ENCODE peak calls at places on chromosome 10, in five cellular contexts. E is A549, V is gastrocnemius medialis, O is K562, H is ovary. W is an unnamed sample.

GRCh38 chr10:132112611-132113010 is 46.9 kb downstream of the JAKMIP3 start:
- DNase-seq in O (no peak), H (peak), E (no peak), V (no peak), W (peak)

GRCh38 chr10:96352587-96352986 is 6.2 kb downstream of the OPALIN start:
- DNase-seq in H (no peak), V (no peak), O (no peak), E (no peak), W (no peak)

GRCh38 chr10:22483132-22483531 is 137.8 kb downstream of the SPAG6 start:
- DNase-seq in O (no peak), V (no peak), E (no peak), H (no peak), W (no peak)

GRCh38 chr10:71812016-71812912 is 38.8 kb downstream of the PSAP start:
- DNase-seq in H (peak), V (no peak), O (peak), E (peak), W (peak)

GRCh38 chr10:75403144-75404022 is 1.8 kb upstream of the ZNF503 start:
- DNase-seq in V (no peak), E (peak), H (peak), O (no peak), W (peak)

GRCh38 chr10:128000660-128001059 is 93.8 kb downstream of the PTPRE start:
- DNase-seq in E (no peak), O (no peak), H (no peak), V (no peak), W (no peak)

GRCh38 chr10:114821915-114822770 is 563 bp downstream of the FHIP2A start:
- DNase-seq in O (peak), V (peak), E (peak), H (peak), W (peak)

GRCh38 chr10:3398825-3399646 is 226.5 kb upstream of the PITRM1 start:
- DNase-seq in V (no peak), O (no peak), E (no peak), H (no peak), W (peak)

GRCh38 chr10:124565565-124566221 is 104.1 kb downstream of the LHPP start:
- DNase-seq in O (peak), H (no peak), V (peak), E (peak), W (no peak)

GRCh38 chr10:74255214-74255613 is 104.2 kb downstream of the ADK start:
- DNase-seq in V (no peak), H (no peak), O (no peak), E (no peak), W (no peak)

GRCh38 chr10:15258255-15258654 is 89.8 kb upstream of the NMT2 start:
- DNase-seq in H (no peak), O (no peak), E (no peak), V (no peak), W (no peak)

GRCh38 chr10:30062582-30062981 is 3.2 kb upstream of the JCAD start:
- DNase-seq in V (no peak), O (no peak), E (no peak), H (no peak), W (no peak)

GRCh38 chr10:126872768-126873167 is 32.5 kb upstream of the DOCK1 start:
- DNase-seq in E (no peak), V (no peak), H (no peak), O (no peak), W (peak)

GRCh38 chr10:49398000-49398861 is 2.3 kb upstream of the DRGX start:
- DNase-seq in H (no peak), E (peak), O (peak), V (no peak), W (no peak)

GRCh38 chr10:25745976-25746375 is 188.1 kb upstream of the MYO3A start:
- DNase-seq in V (no peak), H (no peak), O (no peak), E (no peak), W (no peak)

GRCh38 chr10:74008212-74008731 is 10.4 kb downstream of the VCL start:
- DNase-seq in E (no peak), O (no peak), V (no peak), H (no peak), W (no peak)

GRCh38 chr10:33153266-33153967 is 181.1 kb downstream of the NRP1 start:
- DNase-seq in E (no peak), V (no peak), O (no peak), H (no peak), W (no peak)

GRCh38 chr10:66795871-66796270 is 130.0 kb upstream of the LRRTM3 start:
- DNase-seq in E (no peak), V (no peak), H (no peak), O (no peak), W (no peak)

GRCh38 chr10:125016611-125017202 is 74.8 kb downstream of the ZRANB1 start:
- DNase-seq in E (no peak), V (peak), O (no peak), H (peak), W (no peak)

GRCh38 chr10:118626953-118627352 is 31.5 kb upstream of the PRLHR start:
- DNase-seq in O (peak), H (no peak), E (no peak), V (no peak), W (no peak)

GRCh38 chr10:127048630-127049029 is 143.4 kb downstream of the DOCK1 start:
- DNase-seq in O (no peak), E (no peak), V (no peak), H (no peak), W (no peak)

GRCh38 chr10:104256335-104257080 is 1.8 kb downstream of the GSTO1 start:
- DNase-seq in O (no peak), V (no peak), H (no peak), E (no peak), W (no peak)

GRCh38 chr10:85105614-85106013 is 777.2 kb downstream of the CCSER2 start:
- DNase-seq in O (no peak), H (no peak), E (no peak), V (no peak), W (no peak)

GRCh38 chr10:132588301-132589013 is 50.9 kb downstream of the INPP5A start:
- DNase-seq in O (no peak), V (peak), H (no peak), E (no peak), W (no peak)

GRCh38 chr10:22579826-22580225 is 134.6 kb downstream of the PIP4K2A start:
- DNase-seq in H (no peak), V (no peak), O (no peak), E (no peak), W (no peak)

GRCh38 chr10:1050555-1050954 is 1.6 kb upstream of the IDI1 start:
- DNase-seq in H (no peak), E (peak), V (no peak), O (no peak), W (peak)

GRCh38 chr10:48805848-48806247 is 121.2 kb downstream of the WDFY4 start:
- DNase-seq in O (no peak), V (no peak), E (no peak), H (peak), W (no peak)

GRCh38 chr10:98892523-98892922 is 343.1 kb downstream of the HPSE2 start:
- DNase-seq in O (no peak), V (no peak), E (no peak), H (no peak), W (no peak)

GRCh38 chr10:93471110-93471651 is 11.0 kb downstream of the MYOF start:
- DNase-seq in V (no peak), H (no peak), E (peak), O (no peak), W (peak)

GRCh38 chr10:14916600-14916999 is 37.3 kb downstream of the DCLRE1C start:
- DNase-seq in E (no peak), O (no peak), V (no peak), H (no peak), W (no peak)

GRCh38 chr10:122126763-122127659 is 138.0 kb downstream of the TACC2 start:
- DNase-seq in E (peak), V (peak), O (no peak), H (peak), W (peak)

GRCh38 chr10:80498833-80499671 is 38.6 kb upstream of the SH2D4B start:
- DNase-seq in H (peak), E (peak), O (peak), V (peak), W (peak)

GRCh38 chr10:561721-562120 is 127.7 kb downstream of the DIP2C start:
- DNase-seq in V (no peak), O (no peak), E (no peak), H (no peak), W (peak)

GRCh38 chr10:61899045-61899444 is 2.5 kb upstream of the ARID5B start:
- DNase-seq in E (no peak), V (no peak), O (no peak), H (no peak), W (no peak)
- H3K4me3 ChIP-seq in E (peak), V (no peak), O (no peak), H (no peak), W (no peak)

GRCh38 chr10:68560916-68561691 is 967 bp downstream of the TET1 start:
- DNase-seq in E (no peak), V (no peak), O (peak), H (peak), W (no peak)

GRCh38 chr10:68561804-68562649 is 1.9 kb downstream of the TET1 start:
- DNase-seq in O (peak), H (peak), V (no peak), E (no peak), W (no peak)

GRCh38 chr10:68559872-68560200 is 301 bp upstream of the TET1 start:
- DNase-seq in V (no peak), H (no peak), O (no peak), E (peak), W (no peak)

GRCh38 chr10:68559251-68559650 is 886 bp upstream of the TET1 start:
- DNase-seq in V (no peak), H (no peak), E (no peak), O (no peak), W (no peak)

DNA sequence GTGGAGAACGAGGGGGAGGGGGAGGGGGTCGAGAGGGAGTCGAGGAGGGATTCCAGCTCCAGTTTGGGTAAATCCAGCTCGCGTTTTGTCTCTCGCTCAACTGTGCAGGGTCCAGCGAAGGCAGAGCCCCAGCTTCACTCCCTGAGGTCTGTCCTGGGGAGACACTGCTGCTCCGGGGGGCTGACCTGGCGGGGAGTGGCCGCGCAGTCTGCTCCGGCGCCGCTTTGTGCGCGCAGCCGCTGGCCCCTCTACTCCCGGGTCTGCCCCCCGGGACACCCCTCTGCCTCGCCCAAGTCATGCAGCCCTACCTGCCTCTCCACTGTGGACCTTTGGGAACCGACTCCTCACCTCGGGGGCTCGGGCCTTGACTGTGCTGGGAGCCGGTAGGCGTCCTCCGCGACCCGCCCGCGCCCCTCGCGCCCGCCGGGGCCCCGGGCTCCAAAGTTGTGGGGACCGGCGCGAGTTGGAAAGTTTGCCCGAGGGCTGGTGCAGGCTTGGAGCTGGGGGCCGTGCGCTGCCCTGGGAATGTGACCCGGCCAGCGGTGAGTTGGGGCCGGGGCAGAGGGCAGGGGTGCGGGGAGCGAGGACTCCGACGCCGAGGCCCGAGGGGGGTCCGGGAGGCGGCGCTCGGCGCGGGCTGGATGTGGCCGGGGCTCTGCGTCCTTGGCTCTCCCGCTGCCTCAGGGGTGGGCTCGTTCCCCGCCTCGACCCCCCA is at the start of gene TET1:
- DNase-seq in E (peak), V (no peak), O (peak), H (peak), W (peak)
- TF ChIP-seq POLR2A in E (peak), V (peak), O (peak), H (peak), W (no peak)

DNA sequence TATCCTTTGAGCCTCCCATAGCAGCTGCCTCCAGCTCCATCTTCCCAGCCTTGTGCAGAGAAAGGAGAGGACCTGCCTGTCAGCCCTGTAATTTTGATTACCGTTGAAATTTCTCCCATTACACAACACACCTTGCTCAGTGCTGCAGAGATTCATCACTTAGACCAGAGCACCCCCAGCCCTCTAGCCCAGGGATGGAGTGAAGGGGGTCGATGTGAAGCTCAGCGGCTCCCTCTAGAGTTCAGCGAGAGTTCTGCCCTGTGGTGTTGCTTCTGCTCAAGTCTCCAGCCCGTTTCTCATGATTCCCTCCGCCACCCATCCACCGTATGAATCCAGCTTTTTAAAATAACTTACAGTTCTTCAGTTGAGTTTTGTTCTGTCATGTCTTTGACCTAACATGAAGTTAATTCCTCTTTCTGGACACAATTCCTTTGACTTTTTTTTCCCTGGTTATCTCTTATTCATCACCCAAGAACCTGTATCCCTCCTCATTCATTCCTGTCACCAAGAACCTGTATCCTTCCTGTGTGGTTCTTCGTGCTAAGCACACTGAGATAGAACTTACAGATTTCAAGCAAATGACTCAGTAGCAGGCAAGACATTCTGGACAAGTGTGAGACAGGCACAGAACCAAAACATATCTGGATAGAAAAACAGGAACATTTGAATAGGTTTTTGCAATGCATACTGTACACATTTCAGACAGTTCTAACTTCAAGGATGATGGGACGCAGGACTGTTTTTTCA is 34.9 kb upstream of the ZNF32 start:
- DNase-seq in O (peak), V (no peak), H (no peak), E (no peak), W (no peak)
- TF ChIP-seq CTCF in O (peak), V (no peak), H (no peak), E (no peak), W (no peak)

GRCh38 chr10:58514102-58514472 is 1.4 kb downstream of the BICC1 start:
- DNase-seq in E (no peak), O (no peak), V (no peak), H (no peak), W (no peak)
- H3K4me3 ChIP-seq in E (peak), O (no peak), V (peak), H (peak), W (no peak)

DNA sequence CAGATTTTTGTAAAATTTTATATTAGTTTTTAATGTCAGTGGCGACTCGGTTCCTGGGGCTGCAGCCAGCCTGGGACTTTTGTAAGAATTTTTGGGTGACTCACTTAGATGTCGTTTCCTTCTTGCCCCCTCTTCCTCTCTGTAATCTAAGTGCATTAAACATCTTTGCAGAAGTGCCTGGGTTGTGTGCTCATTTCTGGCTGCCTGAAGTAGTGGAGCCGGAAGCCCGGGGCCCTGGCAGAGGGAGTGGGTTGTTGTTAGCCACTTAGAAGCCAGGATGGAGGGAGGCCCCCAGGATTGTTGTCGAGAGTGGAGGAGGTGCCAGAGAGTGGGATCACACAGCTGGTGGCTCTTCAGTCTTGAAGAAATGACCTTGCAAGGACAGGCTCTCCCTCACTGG is 11.0 kb upstream of the TRIM8 start:
- DNase-seq in E (no peak), H (no peak), O (no peak), V (no peak), W (no peak)
- TF ChIP-seq POLR2A in E (no peak), H (no peak), O (no peak), V (no peak), W (no peak)

DNA sequence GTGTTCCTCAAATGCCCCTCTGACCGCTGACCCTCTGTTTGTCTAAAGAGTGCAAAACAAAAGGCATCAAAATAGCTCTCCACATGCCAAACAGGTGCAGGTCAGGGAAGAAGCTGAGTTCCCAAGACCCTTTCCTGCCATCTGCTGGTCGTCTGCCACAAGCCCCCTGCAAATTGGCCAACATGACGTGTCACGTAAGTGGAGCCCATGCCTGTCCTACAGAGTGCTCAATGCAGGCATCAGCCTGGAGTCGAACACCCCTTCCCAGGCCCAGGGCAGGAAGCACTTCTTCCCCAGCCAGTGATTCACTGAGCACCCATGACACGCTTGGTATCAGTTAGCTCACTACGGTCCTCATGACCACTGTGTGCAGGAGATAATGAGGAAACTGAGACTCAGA is 14.1 kb downstream of the TMEM72 start:
- DNase-seq in E (no peak), H (no peak), O (peak), V (no peak), W (peak)
- TF ChIP-seq CTCF in E (no peak), H (no peak), O (peak), V (no peak), W (no peak)